ENCODE peak calls at places on chromosomes 12 and 14, in four cellular contexts. M is HCT116, A is K562, R is HepG2. T is an unnamed sample.
A peak's percentile ranks its signal among the peaks of the same experiment; 100 is the strongest.

GRCh38 chr12:77031745-77032144 is 33.6 kb downstream of the E2F7 start:
- DNase-seq in M (no peak), A (no peak), R (no peak), T (no peak)

GRCh38 chr12:68435816-68436215 is 103.7 kb upstream of the MDM1 start:
- DNase-seq in M (no peak), A (no peak), R (no peak), T (no peak)

GRCh38 chr12:131242741-131243496 is 289.2 kb downstream of the ADGRD1 start:
- DNase-seq in M (peak; percentile 94), A (peak; percentile 88), R (no peak), T (no peak)

GRCh38 chr12:12804011-12804410 is 9.1 kb upstream of the DDX47 start:
- DNase-seq in M (no peak), A (no peak), R (peak; percentile 29), T (no peak)

GRCh38 chr12:12722351-12723146 is 5.4 kb downstream of the CDKN1B start:
- DNase-seq in M (no peak), A (no peak), R (no peak), T (no peak)

GRCh38 chr12:106090586-106091411 is 48.0 kb downstream of the NUAK1 start:
- DNase-seq in M (no peak), A (no peak), R (no peak), T (no peak)

GRCh38 chr12:119024226-119024810 is 43.0 kb downstream of the SRRM4 start:
- DNase-seq in M (no peak), A (no peak), R (no peak), T (no peak)

GRCh38 chr14:87866116-87866515 is 126.9 kb downstream of the GALC start:
- DNase-seq in M (no peak), A (no peak), R (no peak), T (no peak)

GRCh38 chr12:68765696-68766095 is 19.7 kb downstream of the SLC35E3 start:
- DNase-seq in M (no peak), A (no peak), R (no peak), T (no peak)

GRCh38 chr12:75479963-75480461 is 543 bp upstream of the GLIPR1 start:
- DNase-seq in M (no peak), A (no peak), R (no peak), T (no peak)

GRCh38 chr14:38121280-38121679 is 86.4 kb upstream of the SSTR1 start:
- DNase-seq in M (no peak), A (no peak), R (no peak), T (no peak)

GRCh38 chr14:23068792-23069412 is 11.6 kb upstream of the CDH24 start:
- DNase-seq in M (peak; percentile 88), A (peak; percentile 91), R (peak; percentile 98), T (peak; percentile 86)

GRCh38 chr12:106147956-106148355 is 9.2 kb upstream of the NUAK1 start:
- DNase-seq in M (no peak), A (no peak), R (no peak), T (no peak)

GRCh38 chr12:76029982-76030377 is 1.6 kb downstream of the PHLDA1 start:
- DNase-seq in M (no peak), A (no peak), R (no peak), T (no peak)

GRCh38 chr14:31582286-31582691 is 21.1 kb downstream of the NUBPL start:
- DNase-seq in M (no peak), A (no peak), R (no peak), T (no peak)

GRCh38 chr14:33551963-33552362 is 398.9 kb downstream of the EGLN3 start:
- DNase-seq in M (no peak), A (no peak), R (no peak), T (no peak)

GRCh38 chr14:99615497-99616245 is 11.7 kb upstream of the CCDC85C start:
- DNase-seq in M (no peak), A (no peak), R (no peak), T (no peak)

GRCh38 chr14:99612737-99613330 is 8.8 kb upstream of the CCDC85C start:
- DNase-seq in M (no peak), A (no peak), R (no peak), T (no peak)

GRCh38 chr14:99611639-99612038 is 7.6 kb upstream of the CCDC85C start:
- DNase-seq in M (no peak), A (no peak), R (no peak), T (no peak)

GRCh38 chr14:99609245-99610117 is 5.5 kb upstream of the CCDC85C start:
- DNase-seq in M (no peak), A (no peak), R (peak; percentile 51), T (no peak)

DNA sequence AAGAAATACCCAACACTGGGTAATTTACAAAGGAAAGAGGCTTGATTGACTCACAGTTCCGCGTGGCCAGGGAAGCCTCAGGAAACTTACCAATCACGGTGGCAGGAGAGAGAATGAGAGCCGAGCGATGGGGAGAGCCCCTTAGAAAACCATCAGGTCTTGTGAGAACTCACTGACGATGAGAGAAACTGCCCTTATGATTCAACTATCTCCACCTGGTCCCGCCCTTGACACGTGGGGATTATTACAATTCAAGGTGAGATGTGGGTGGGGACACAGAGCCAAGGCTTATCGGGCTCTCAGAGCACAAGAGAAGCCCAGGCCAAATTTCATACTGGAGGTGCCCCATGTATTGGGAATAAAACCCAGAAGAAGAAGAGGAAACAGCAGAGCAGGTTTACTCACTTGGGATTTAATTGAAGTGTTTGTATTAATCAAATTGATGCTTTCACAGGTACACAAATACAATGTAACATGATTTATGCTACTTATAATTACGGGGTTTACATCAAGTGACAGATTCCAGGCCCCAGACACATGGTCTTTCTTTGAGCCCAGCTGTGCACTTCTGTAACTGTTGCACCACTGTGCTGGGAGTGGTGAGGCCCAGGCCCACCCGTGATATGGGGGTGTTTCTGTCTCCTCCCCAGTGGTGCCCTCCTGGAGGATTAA is 8.2 kb upstream of the CCDC85C start:
- DNase-seq in M (no peak), A (no peak), R (no peak), T (no peak)
- TF ChIP-seq TCF7L2 in M (no peak), A (no peak), R (no peak), T (no peak)

DNA sequence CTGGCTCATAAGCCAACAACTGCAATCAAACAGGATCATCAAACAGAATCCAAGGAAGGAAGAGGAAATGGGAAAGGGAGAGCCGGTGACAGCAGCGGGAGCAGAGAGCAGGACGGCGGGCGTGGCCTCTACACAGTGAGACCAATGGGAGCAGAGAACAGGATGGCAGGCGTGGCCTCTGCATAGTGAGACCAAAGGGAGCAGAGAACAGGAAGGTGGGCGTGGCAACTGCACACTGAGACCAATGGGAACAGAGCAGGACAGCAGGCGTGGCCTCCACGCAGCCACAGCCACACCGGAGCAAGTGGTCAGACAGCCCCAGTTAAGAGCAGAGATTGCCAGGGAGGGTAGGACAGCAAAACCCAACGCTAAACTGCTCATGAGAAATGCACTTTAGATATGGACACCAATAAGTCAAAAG is 16.4 kb downstream of the LRCOL1 start:
- DNase-seq in M (peak; percentile 95), A (peak; percentile 96), R (peak; percentile 96), T (peak; percentile 63)
- TF ChIP-seq REST in M (no peak), A (no peak), R (no peak), T (no peak)

DNA sequence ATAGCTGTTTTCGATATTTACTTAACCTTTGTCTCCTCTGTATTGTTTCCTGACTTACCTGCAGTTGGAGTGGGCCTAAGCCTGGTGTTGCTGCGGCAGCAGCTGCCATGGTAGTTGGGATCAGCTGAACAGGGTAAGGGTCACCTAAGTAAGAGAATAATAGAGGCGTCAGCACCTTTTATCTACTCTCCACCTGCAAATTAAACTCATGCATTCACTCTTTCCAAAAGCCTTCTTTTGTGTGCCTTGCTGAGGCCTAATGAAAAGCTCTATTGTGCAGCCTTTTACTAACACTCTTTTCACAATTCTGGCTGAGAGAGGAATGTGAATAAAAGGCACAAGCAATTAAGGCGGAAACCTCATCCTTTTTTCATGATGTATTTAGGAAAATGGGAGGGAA is 308.7 kb downstream of the SOX5 start:
- DNase-seq in M (no peak), A (no peak), R (no peak), T (no peak)
- TF ChIP-seq SIN3A in M (no peak), A (no peak), R (no peak), T (no peak)

GRCh38 chr14:68232643-68233055 is 413.1 kb downstream of the RAD51B start:
- DNase-seq in M (peak; percentile 82), A (peak; percentile 41), R (peak; percentile 67), T (peak; percentile 91)
- TF ChIP-seq TCF7L2 in M (no peak), A (no peak), R (no peak), T (peak; percentile 90)

GRCh38 chr14:54840336-54840735 is 62.3 kb downstream of the GCH1 start:
- DNase-seq in M (no peak), A (no peak), R (no peak), T (no peak)

GRCh38 chr14:54837508-54838149 is 65.0 kb downstream of the GCH1 start:
- DNase-seq in M (no peak), A (no peak), R (peak; percentile 93), T (no peak)

GRCh38 chr14:54840798-54841197 is 61.8 kb downstream of the GCH1 start:
- DNase-seq in M (no peak), A (no peak), R (no peak), T (no peak)

GRCh38 chr14:54838931-54839512 is 63.6 kb downstream of the GCH1 start:
- DNase-seq in M (no peak), A (no peak), R (no peak), T (no peak)

GRCh38 chr14:54839681-54840080 is 62.9 kb downstream of the GCH1 start:
- DNase-seq in M (no peak), A (no peak), R (peak; percentile 89), T (no peak)
- TF ChIP-seq REST in M (no peak), A (no peak), R (no peak), T (no peak)

GRCh38 chr14:21041676-21042433 is at the start of gene RNASE7:
- DNase-seq in M (no peak), A (peak; percentile 17), R (no peak), T (no peak)

GRCh38 chr14:21039059-21039422 is 3.1 kb upstream of the RNASE7 start:
- DNase-seq in M (no peak), A (no peak), R (peak; percentile 73), T (no peak)

GRCh38 chr14:21038416-21039058 is 3.6 kb upstream of the RNASE7 start:
- DNase-seq in M (no peak), A (no peak), R (no peak), T (no peak)

GRCh38 chr14:21040370-21040925 is 1.7 kb upstream of the RNASE7 start:
- DNase-seq in M (no peak), A (no peak), R (no peak), T (no peak)

GRCh38 chr14:21039585-21040369 is 2.4 kb upstream of the RNASE7 start:
- DNase-seq in M (peak; percentile 41), A (peak; percentile 73), R (peak; percentile 85), T (no peak)
- TF ChIP-seq SIN3A in M (no peak), A (no peak), R (no peak), T (no peak)